ENCODE peak calls at places on chromosomes 13 and 19, in ten cellular contexts. One of them, this sample, is unnamed.

GRCh38 chr19:3322199-3322978 is 44.0 kb upstream of the NFIC start:
- DNase-seq in heart right ventricle: no peak
- DNase-seq in pancreas: no peak
- DNase-seq in CD8-positive, alpha-beta T cell: no peak
- DNase-seq in left ventricle myocardium inferior: no peak
- DNase-seq in DND-41: no peak
- DNase-seq in colonic mucosa: no peak
- DNase-seq in GM12865: no peak
- DNase-seq in fibroblast of lung: no peak
- DNase-seq in Peyer's patch: no peak
- DNase-seq in this sample: no peak

GRCh38 chr19:16585808-16586476 is 13.7 kb upstream of the SLC35E1 start:
- DNase-seq in colonic mucosa: peak; percentile 39
- DNase-seq in fibroblast of lung: no peak
- DNase-seq in left ventricle myocardium inferior: no peak
- DNase-seq in heart right ventricle: no peak
- DNase-seq in CD8-positive, alpha-beta T cell: no peak
- DNase-seq in GM12865: peak; percentile 95
- DNase-seq in DND-41: peak; percentile 24
- DNase-seq in pancreas: no peak
- DNase-seq in Peyer's patch: peak; percentile 81
- DNase-seq in this sample: no peak

GRCh38 chr19:7004313-7004931 is 16.8 kb downstream of the MBD3L2B start:
- DNase-seq in left ventricle myocardium inferior: no peak
- DNase-seq in pancreas: no peak
- DNase-seq in colonic mucosa: no peak
- DNase-seq in CD8-positive, alpha-beta T cell: no peak
- DNase-seq in fibroblast of lung: peak; percentile 12
- DNase-seq in heart right ventricle: no peak
- DNase-seq in GM12865: no peak
- DNase-seq in DND-41: peak; percentile 20
- DNase-seq in Peyer's patch: no peak
- DNase-seq in this sample: no peak

GRCh38 chr13:21033224-21033855 is 28.0 kb downstream of the LATS2 start:
- DNase-seq in heart right ventricle: no peak
- DNase-seq in pancreas: no peak
- DNase-seq in Peyer's patch: peak; percentile 46
- DNase-seq in DND-41: no peak
- DNase-seq in GM12865: no peak
- DNase-seq in left ventricle myocardium inferior: no peak
- DNase-seq in CD8-positive, alpha-beta T cell: no peak
- DNase-seq in fibroblast of lung: peak; percentile 75
- DNase-seq in colonic mucosa: no peak
- DNase-seq in this sample: no peak

GRCh38 chr13:45847554-45848224 is 3.9 kb downstream of the SIAH3 start:
- DNase-seq in fibroblast of lung: peak; percentile 34
- DNase-seq in DND-41: peak; percentile 33
- DNase-seq in left ventricle myocardium inferior: peak; percentile 29
- DNase-seq in pancreas: no peak
- DNase-seq in GM12865: peak; percentile 66
- DNase-seq in heart right ventricle: peak; percentile 22
- DNase-seq in CD8-positive, alpha-beta T cell: peak; percentile 47
- DNase-seq in Peyer's patch: peak; percentile 65
- DNase-seq in colonic mucosa: no peak
- DNase-seq in this sample: no peak

GRCh38 chr13:39451860-39452301 is 151.1 kb downstream of the LHFPL6 start:
- DNase-seq in DND-41: no peak
- DNase-seq in GM12865: peak; percentile 65
- DNase-seq in CD8-positive, alpha-beta T cell: no peak
- DNase-seq in pancreas: no peak
- DNase-seq in left ventricle myocardium inferior: peak; percentile 59
- DNase-seq in colonic mucosa: no peak
- DNase-seq in heart right ventricle: peak; percentile 40
- DNase-seq in Peyer's patch: no peak
- DNase-seq in fibroblast of lung: peak; percentile 37
- DNase-seq in this sample: no peak

GRCh38 chr19:46390121-46390858 is 23.1 kb downstream of the CCDC8 start:
- DNase-seq in Peyer's patch: no peak
- DNase-seq in fibroblast of lung: no peak
- DNase-seq in DND-41: no peak
- DNase-seq in pancreas: peak; percentile 47
- DNase-seq in heart right ventricle: no peak
- DNase-seq in colonic mucosa: no peak
- DNase-seq in left ventricle myocardium inferior: no peak
- DNase-seq in GM12865: no peak
- DNase-seq in CD8-positive, alpha-beta T cell: no peak
- DNase-seq in this sample: no peak

GRCh38 chr19:45424191-45425058 is 708 bp upstream of the ERCC1 start:
- DNase-seq in heart right ventricle: peak; percentile 67
- DNase-seq in fibroblast of lung: peak; percentile 97
- DNase-seq in CD8-positive, alpha-beta T cell: peak; percentile 35
- DNase-seq in Peyer's patch: peak; percentile 86
- DNase-seq in DND-41: no peak
- DNase-seq in left ventricle myocardium inferior: peak; percentile 71
- DNase-seq in colonic mucosa: peak; percentile 70
- DNase-seq in GM12865: peak; percentile 80
- DNase-seq in pancreas: peak; percentile 72
- DNase-seq in this sample: no peak

GRCh38 chr19:13507053-13507611 is 853 bp upstream of the CACNA1A start:
- DNase-seq in pancreas: no peak
- DNase-seq in left ventricle myocardium inferior: no peak
- DNase-seq in Peyer's patch: no peak
- DNase-seq in DND-41: no peak
- DNase-seq in fibroblast of lung: peak; percentile 17
- DNase-seq in GM12865: no peak
- DNase-seq in heart right ventricle: no peak
- DNase-seq in CD8-positive, alpha-beta T cell: no peak
- DNase-seq in colonic mucosa: no peak
- DNase-seq in this sample: no peak

GRCh38 chr13:67369895-67370660 is 139.9 kb upstream of the PCDH9 start:
- DNase-seq in Peyer's patch: no peak
- DNase-seq in colonic mucosa: no peak
- DNase-seq in heart right ventricle: no peak
- DNase-seq in pancreas: no peak
- DNase-seq in fibroblast of lung: peak; percentile 97
- DNase-seq in DND-41: no peak
- DNase-seq in GM12865: no peak
- DNase-seq in CD8-positive, alpha-beta T cell: no peak
- DNase-seq in left ventricle myocardium inferior: no peak
- DNase-seq in this sample: no peak

GRCh38 chr19:56350416-56351045 is 35.9 kb upstream of the ZSCAN5A start:
- DNase-seq in fibroblast of lung: peak; percentile 23
- DNase-seq in left ventricle myocardium inferior: no peak
- DNase-seq in GM12865: peak; percentile 51
- DNase-seq in Peyer's patch: peak; percentile 74
- DNase-seq in CD8-positive, alpha-beta T cell: peak; percentile 54
- DNase-seq in DND-41: peak; percentile 54
- DNase-seq in colonic mucosa: peak; percentile 49
- DNase-seq in heart right ventricle: no peak
- DNase-seq in pancreas: no peak
- DNase-seq in this sample: peak; percentile 16

GRCh38 chr19:42281175-42282035 is 12.4 kb downstream of the CIC start:
- DNase-seq in DND-41: peak; percentile 32
- DNase-seq in Peyer's patch: peak; percentile 64
- DNase-seq in CD8-positive, alpha-beta T cell: peak; percentile 27
- DNase-seq in left ventricle myocardium inferior: peak; percentile 69
- DNase-seq in GM12865: no peak
- DNase-seq in colonic mucosa: peak; percentile 62
- DNase-seq in pancreas: peak; percentile 68
- DNase-seq in fibroblast of lung: peak; percentile 75
- DNase-seq in heart right ventricle: peak; percentile 73
- DNase-seq in this sample: no peak

GRCh38 chr19:45632468-45633196 is 6.6 kb downstream of the EML2 start:
- DNase-seq in colonic mucosa: peak; percentile 80
- DNase-seq in heart right ventricle: peak; percentile 74
- DNase-seq in CD8-positive, alpha-beta T cell: peak; percentile 34
- DNase-seq in fibroblast of lung: peak; percentile 93
- DNase-seq in Peyer's patch: peak; percentile 63
- DNase-seq in GM12865: peak; percentile 71
- DNase-seq in DND-41: peak; percentile 21
- DNase-seq in pancreas: peak; percentile 80
- DNase-seq in left ventricle myocardium inferior: peak; percentile 70
- DNase-seq in this sample: no peak

GRCh38 chr19:389246-389934 is 19.6 kb downstream of the C2CD4C start:
- DNase-seq in colonic mucosa: no peak
- DNase-seq in GM12865: no peak
- DNase-seq in Peyer's patch: no peak
- DNase-seq in pancreas: peak; percentile 50
- DNase-seq in CD8-positive, alpha-beta T cell: no peak
- DNase-seq in DND-41: no peak
- DNase-seq in heart right ventricle: peak; percentile 2
- DNase-seq in left ventricle myocardium inferior: no peak
- DNase-seq in fibroblast of lung: no peak
- DNase-seq in this sample: no peak
- H3K4me3 ChIP-seq in colonic mucosa: no peak overlapping the region
- H3K4me3 ChIP-seq in GM12865: no peak overlapping the region
- H3K4me3 ChIP-seq in Peyer's patch: no peak overlapping the region
- H3K4me3 ChIP-seq in pancreas: no peak overlapping the region
- H3K4me3 ChIP-seq in CD8-positive, alpha-beta T cell: no peak overlapping the region
- H3K4me3 ChIP-seq in DND-41: no peak overlapping the region
- H3K4me3 ChIP-seq in heart right ventricle: no peak overlapping the region
- H3K4me3 ChIP-seq in left ventricle myocardium inferior: no peak overlapping the region
- H3K4me3 ChIP-seq in fibroblast of lung: no peak overlapping the region
- H3K4me3 ChIP-seq in this sample: no peak overlapping the region

GRCh38 chr13:101452519-101453485 is at the start of gene ITGBL1:
- DNase-seq in colonic mucosa: no peak
- DNase-seq in heart right ventricle: peak; percentile 27
- DNase-seq in Peyer's patch: no peak
- DNase-seq in fibroblast of lung: no peak
- DNase-seq in left ventricle myocardium inferior: peak; percentile 25
- DNase-seq in GM12865: peak; percentile 20
- DNase-seq in CD8-positive, alpha-beta T cell: no peak
- DNase-seq in DND-41: no peak
- DNase-seq in pancreas: no peak
- DNase-seq in this sample: no peak

GRCh38 chr13:101453784-101454201 is 1.3 kb downstream of the ITGBL1 start:
- DNase-seq in Peyer's patch: no peak
- DNase-seq in left ventricle myocardium inferior: peak; percentile 17
- DNase-seq in CD8-positive, alpha-beta T cell: no peak
- DNase-seq in fibroblast of lung: no peak
- DNase-seq in DND-41: no peak
- DNase-seq in heart right ventricle: peak; percentile 14
- DNase-seq in pancreas: peak; percentile 77
- DNase-seq in GM12865: peak; percentile 5
- DNase-seq in colonic mucosa: no peak
- DNase-seq in this sample: no peak

GRCh38 chr13:101450749-101451130 is 1.7 kb upstream of the ITGBL1 start:
- DNase-seq in Peyer's patch: no peak
- DNase-seq in DND-41: no peak
- DNase-seq in fibroblast of lung: no peak
- DNase-seq in left ventricle myocardium inferior: no peak
- DNase-seq in heart right ventricle: no peak
- DNase-seq in GM12865: no peak
- DNase-seq in CD8-positive, alpha-beta T cell: no peak
- DNase-seq in pancreas: no peak
- DNase-seq in colonic mucosa: no peak
- DNase-seq in this sample: no peak

GRCh38 chr13:101449971-101450748 is 2.3 kb upstream of the ITGBL1 start:
- DNase-seq in colonic mucosa: no peak
- DNase-seq in CD8-positive, alpha-beta T cell: no peak
- DNase-seq in GM12865: no peak
- DNase-seq in left ventricle myocardium inferior: no peak
- DNase-seq in DND-41: no peak
- DNase-seq in fibroblast of lung: peak; percentile 96
- DNase-seq in Peyer's patch: no peak
- DNase-seq in pancreas: no peak
- DNase-seq in heart right ventricle: no peak
- DNase-seq in this sample: no peak

DNA sequence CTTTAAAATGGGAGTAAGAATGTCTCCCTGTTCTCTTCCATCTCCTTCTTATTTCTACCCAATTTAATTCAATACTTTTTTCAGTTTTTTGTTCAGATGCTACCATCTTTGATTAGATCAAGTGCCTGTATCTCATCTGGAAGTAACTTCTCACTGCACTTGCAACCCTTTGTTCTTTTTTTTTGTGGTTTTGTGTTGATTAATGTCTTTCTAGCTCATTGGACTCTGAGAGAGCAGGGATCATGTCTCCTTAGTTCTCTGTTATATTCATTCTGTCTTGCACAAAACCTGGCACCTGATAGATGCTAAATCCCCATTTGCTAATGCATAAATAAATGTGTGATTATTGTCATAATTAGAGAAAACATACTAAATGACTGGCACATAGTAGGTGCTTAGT is 834 bp upstream of the ITGBL1 start:
- DNase-seq in Peyer's patch: no peak
- DNase-seq in colonic mucosa: no peak
- DNase-seq in fibroblast of lung: peak; percentile 70
- DNase-seq in pancreas: no peak
- DNase-seq in left ventricle myocardium inferior: no peak
- DNase-seq in CD8-positive, alpha-beta T cell: no peak
- DNase-seq in DND-41: no peak
- DNase-seq in GM12865: no peak
- DNase-seq in heart right ventricle: no peak
- DNase-seq in this sample: no peak
- H3K4me3 ChIP-seq in Peyer's patch: no peak overlapping the region
- H3K4me3 ChIP-seq in colonic mucosa: no peak overlapping the region
- H3K4me3 ChIP-seq in fibroblast of lung: no peak overlapping the region
- H3K4me3 ChIP-seq in pancreas: no peak overlapping the region
- H3K4me3 ChIP-seq in left ventricle myocardium inferior: no peak overlapping the region
- H3K4me3 ChIP-seq in CD8-positive, alpha-beta T cell: no peak overlapping the region
- H3K4me3 ChIP-seq in DND-41: no peak overlapping the region
- H3K4me3 ChIP-seq in GM12865: no peak overlapping the region
- H3K4me3 ChIP-seq in heart right ventricle: no peak overlapping the region
- H3K4me3 ChIP-seq in this sample: no peak overlapping the region

DNA sequence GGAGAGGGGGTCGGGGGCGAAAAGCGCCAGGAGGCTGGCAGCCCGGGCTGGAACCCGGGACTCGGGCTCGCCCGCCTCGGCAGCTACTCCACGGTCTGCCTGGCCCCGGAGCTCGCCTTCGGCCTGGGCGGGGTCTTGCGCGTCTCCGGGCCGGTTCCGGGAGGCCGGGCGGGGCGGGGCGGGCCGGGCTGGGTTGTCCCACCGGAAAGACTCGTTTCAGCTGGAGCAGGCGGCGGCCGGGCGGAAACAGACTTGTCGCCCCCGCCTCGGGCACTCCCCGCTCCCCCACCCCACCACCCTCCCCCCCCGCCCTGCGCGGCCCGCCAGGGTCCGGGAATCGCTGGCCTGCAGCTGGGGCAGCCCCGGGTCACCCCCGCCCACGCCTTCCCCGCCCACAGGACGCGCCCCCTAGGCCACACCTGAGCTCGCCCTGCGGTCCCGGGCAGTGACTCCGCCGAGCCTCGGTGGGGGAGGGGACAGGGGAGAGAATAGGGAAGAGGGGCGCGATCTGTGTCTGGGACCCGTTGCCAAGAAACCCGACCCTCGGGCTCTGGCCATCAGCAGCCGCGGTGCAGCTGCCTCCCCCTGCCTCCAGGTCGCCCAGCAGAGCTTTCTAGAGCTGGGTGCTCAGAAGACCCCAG is 109.4 kb downstream of the KCTD15 start:
- DNase-seq in heart right ventricle: peak; percentile 80
- DNase-seq in CD8-positive, alpha-beta T cell: no peak
- DNase-seq in GM12865: peak; percentile 12
- DNase-seq in fibroblast of lung: peak; percentile 11
- DNase-seq in Peyer's patch: peak; percentile 74
- DNase-seq in left ventricle myocardium inferior: peak; percentile 83
- DNase-seq in colonic mucosa: peak; percentile 85
- DNase-seq in pancreas: peak; percentile 91
- DNase-seq in DND-41: no peak
- DNase-seq in this sample: no peak
- H3K4me3 ChIP-seq in heart right ventricle: peak overlapping the region; percentile 55
- H3K4me3 ChIP-seq in CD8-positive, alpha-beta T cell: no peak overlapping the region
- H3K4me3 ChIP-seq in GM12865: peak overlapping the region; percentile 16
- H3K4me3 ChIP-seq in fibroblast of lung: no peak overlapping the region
- H3K4me3 ChIP-seq in Peyer's patch: peak overlapping the region; percentile 55
- H3K4me3 ChIP-seq in left ventricle myocardium inferior: peak overlapping the region; percentile 71
- H3K4me3 ChIP-seq in colonic mucosa: peak overlapping the region; percentile 45
- H3K4me3 ChIP-seq in pancreas: peak overlapping the region; percentile 50
- H3K4me3 ChIP-seq in DND-41: no peak overlapping the region
- H3K4me3 ChIP-seq in this sample: peak overlapping the region; percentile 57

GRCh38 chr19:35429698-35430097 is 18.4 kb upstream of the FFAR2 start:
- DNase-seq in colonic mucosa: peak; percentile 79
- DNase-seq in GM12865: no peak
- DNase-seq in Peyer's patch: peak; percentile 74
- DNase-seq in left ventricle myocardium inferior: no peak
- DNase-seq in pancreas: no peak
- DNase-seq in fibroblast of lung: no peak
- DNase-seq in CD8-positive, alpha-beta T cell: no peak
- DNase-seq in DND-41: no peak
- DNase-seq in heart right ventricle: no peak
- DNase-seq in this sample: no peak
- H3K4me3 ChIP-seq in colonic mucosa: no peak overlapping the region
- H3K4me3 ChIP-seq in GM12865: no peak overlapping the region
- H3K4me3 ChIP-seq in Peyer's patch: no peak overlapping the region
- H3K4me3 ChIP-seq in left ventricle myocardium inferior: no peak overlapping the region
- H3K4me3 ChIP-seq in pancreas: no peak overlapping the region
- H3K4me3 ChIP-seq in fibroblast of lung: no peak overlapping the region
- H3K4me3 ChIP-seq in CD8-positive, alpha-beta T cell: no peak overlapping the region
- H3K4me3 ChIP-seq in DND-41: no peak overlapping the region
- H3K4me3 ChIP-seq in heart right ventricle: no peak overlapping the region
- H3K4me3 ChIP-seq in this sample: no peak overlapping the region

This sample was measured in iPS DF 6.9.